ENCODE peak calls at places on chromosome 14, in seven cellular contexts. W, L, T, G, Y, H and A are unnamed samples.

GRCh38 chr14:21923820-21924219 is 250.2 kb upstream of the OR4E1 start:
- DNase-seq in Y (peak), G (no peak), T (no peak), W (no peak), L (no peak), H (no peak), A (no peak)

GRCh38 chr14:99619873-99620834 is 16.1 kb upstream of the CCDC85C start:
- DNase-seq in Y (no peak), L (no peak), H (no peak), G (no peak), W (peak), T (peak), A (no peak)

GRCh38 chr14:70658899-70659298 is 17.2 kb downstream of the TTC9 start:
- DNase-seq in H (no peak), G (no peak), L (no peak), W (no peak), T (no peak), Y (peak), A (no peak)

GRCh38 chr14:79732911-79733310 is 478.4 kb downstream of the DIO2 start:
- DNase-seq in W (no peak), L (no peak), T (no peak), G (no peak), Y (no peak), H (no peak), A (no peak)

GRCh38 chr14:98175436-98175835 is 1096.6 kb downstream of the BCL11B start:
- DNase-seq in L (no peak), G (no peak), H (no peak), T (no peak), W (no peak), Y (no peak), A (no peak)

GRCh38 chr14:80787876-80788275 is 153.7 kb downstream of the CEP128 start:
- DNase-seq in Y (no peak), G (no peak), L (no peak), W (no peak), H (no peak), T (no peak), A (no peak)

GRCh38 chr14:36091096-36091495 is 85.4 kb downstream of the PTCSC3 start:
- DNase-seq in Y (peak), L (peak), G (no peak), W (peak), T (peak), H (no peak), A (no peak)

GRCh38 chr14:89588840-89589296 is 171.8 kb upstream of the FOXN3 start:
- DNase-seq in Y (no peak), L (no peak), G (no peak), H (no peak), T (no peak), W (no peak), A (no peak)

GRCh38 chr14:79781882-79782281 is 429.4 kb downstream of the DIO2 start:
- DNase-seq in Y (no peak), G (no peak), L (no peak), W (no peak), H (no peak), T (no peak), A (no peak)

GRCh38 chr14:46885566-46885965 is 234.0 kb upstream of the RPL10L start:
- DNase-seq in T (no peak), H (no peak), W (no peak), L (no peak), Y (no peak), G (no peak), A (no peak)

GRCh38 chr14:90397401-90398314 is 829 bp downstream of the CALM1 start:
- DNase-seq in W (peak), G (no peak), H (peak), L (peak), T (peak), Y (peak), A (no peak)

GRCh38 chr14:100165376-100165775 is 5.9 kb upstream of the DEGS2 start:
- DNase-seq in W (no peak), T (no peak), H (no peak), Y (peak), L (no peak), G (no peak), A (no peak)

GRCh38 chr14:74048291-74048690 is 29.1 kb downstream of the BBOF1 start:
- DNase-seq in T (no peak), W (no peak), H (no peak), G (no peak), Y (no peak), L (peak), A (peak)

GRCh38 chr14:89190779-89191513 is 226.1 kb downstream of the FOXN3 start:
- DNase-seq in Y (no peak), H (no peak), L (no peak), G (no peak), W (peak), T (no peak), A (no peak)

GRCh38 chr14:56160058-56160457 is 41.8 kb downstream of the PELI2 start:
- DNase-seq in L (no peak), Y (no peak), H (no peak), T (no peak), W (no peak), G (no peak), A (no peak)

GRCh38 chr14:68685419-68686211 is 107.3 kb downstream of the ZFP36L1 start:
- DNase-seq in L (peak), G (no peak), Y (peak), W (no peak), T (peak), H (peak), A (no peak)

GRCh38 chr14:81247271-81247766 is 26.6 kb upstream of the GTF2A1 start:
- DNase-seq in W (no peak), H (no peak), T (no peak), L (no peak), G (no peak), Y (no peak), A (no peak)

GRCh38 chr14:71400821-71401447 is 493.7 kb downstream of the PCNX1 start:
- DNase-seq in H (no peak), Y (no peak), G (no peak), W (no peak), L (no peak), T (no peak), A (no peak)

GRCh38 chr14:68730811-68731425 is 61.9 kb downstream of the ZFP36L1 start:
- DNase-seq in G (no peak), H (no peak), T (no peak), W (no peak), Y (no peak), L (no peak), A (no peak)

GRCh38 chr14:77615231-77616132 is 955 bp downstream of the SPTLC2 start:
- DNase-seq in H (no peak), W (peak), G (no peak), L (no peak), Y (no peak), T (no peak), A (peak)

GRCh38 chr14:35299708-35300107 is 7.5 kb downstream of the PSMA6 start:
- DNase-seq in T (no peak), G (no peak), Y (no peak), H (no peak), L (no peak), W (no peak), A (no peak)

GRCh38 chr14:58687232-58687795 is 49.6 kb downstream of the DACT1 start:
- DNase-seq in Y (no peak), W (no peak), H (no peak), G (no peak), T (no peak), L (no peak), A (no peak)

GRCh38 chr14:96783306-96784224 is 13.6 kb upstream of the VRK1 start:
- DNase-seq in T (peak), L (peak), G (no peak), Y (no peak), W (no peak), H (no peak), A (no peak)

GRCh38 chr14:61178226-61179060 is 102.7 kb downstream of the TMEM30B start:
- DNase-seq in T (peak), W (no peak), G (no peak), H (no peak), L (peak), Y (no peak), A (no peak)

GRCh38 chr14:50622978-50623377 is 45.1 kb downstream of the SAV1 start:
- DNase-seq in G (no peak), H (no peak), Y (no peak), L (no peak), W (no peak), T (no peak), A (no peak)

GRCh38 chr14:92135269-92135668 is 13.5 kb downstream of the CPSF2 start:
- DNase-seq in T (no peak), L (no peak), W (no peak), G (no peak), H (no peak), Y (no peak), A (no peak)
- TF ChIP-seq CTCF in T (peak), L (no peak), W (peak), G (peak), H (peak), Y (peak), A (peak)

DNA sequence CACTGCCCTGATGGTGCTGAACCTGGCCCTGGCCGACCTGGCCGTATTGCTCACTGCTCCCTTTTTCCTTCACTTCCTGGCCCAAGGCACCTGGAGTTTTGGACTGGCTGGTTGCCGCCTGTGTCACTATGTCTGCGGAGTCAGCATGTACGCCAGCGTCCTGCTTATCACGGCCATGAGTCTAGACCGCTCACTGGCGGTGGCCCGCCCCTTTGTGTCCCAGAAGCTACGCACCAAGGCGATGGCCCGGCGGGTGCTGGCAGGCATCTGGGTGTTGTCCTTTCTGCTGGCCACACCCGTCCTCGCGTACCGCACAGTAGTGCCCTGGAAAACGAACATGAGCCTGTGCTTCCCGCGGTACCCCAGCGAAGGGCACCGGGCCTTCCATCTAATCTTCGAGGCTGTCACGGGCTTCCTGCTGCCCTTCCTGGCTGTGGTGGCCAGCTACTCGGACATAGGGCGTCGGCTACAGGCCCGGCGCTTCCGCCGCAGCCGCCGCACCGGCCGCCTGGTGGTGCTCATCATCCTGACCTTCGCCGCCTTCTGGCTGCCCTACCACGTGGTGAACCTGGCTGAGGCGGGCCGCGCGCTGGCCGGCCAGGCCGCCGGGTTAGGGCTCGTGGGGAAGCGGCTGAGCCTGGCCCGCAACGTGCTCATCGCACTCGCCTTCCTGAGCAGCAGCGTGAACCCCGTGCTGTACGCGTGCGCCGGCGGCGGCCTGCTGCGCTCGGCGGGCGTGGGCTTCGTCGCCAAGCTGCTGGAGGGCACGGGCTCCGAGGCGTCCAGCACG is 4.7 kb downstream of the LTB4R start:
- DNase-seq in T (no peak), W (peak), H (peak), Y (peak), L (peak), G (no peak), A (no peak)
- TF ChIP-seq CTCF in T (no peak), W (no peak), H (peak), Y (peak), L (no peak), G (peak), A (no peak)

DNA sequence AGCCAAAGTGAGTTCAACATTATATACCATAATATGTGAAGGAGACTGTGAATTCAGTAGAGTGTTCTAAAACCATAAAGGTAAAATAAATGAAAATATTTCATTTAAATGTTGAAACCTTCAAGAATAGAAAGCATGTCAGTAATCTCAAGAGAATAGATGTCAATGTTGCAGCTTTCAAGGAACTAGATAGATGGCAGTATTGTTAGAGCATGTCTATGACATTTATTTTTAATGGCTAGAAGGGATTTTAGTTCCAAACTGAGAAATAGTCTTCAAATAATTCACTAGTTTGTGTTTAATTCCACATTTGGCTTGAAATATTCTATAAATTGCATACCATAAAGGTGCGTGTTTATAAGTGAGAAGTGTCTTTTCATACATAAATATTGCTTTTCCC is 326.5 kb downstream of the FLRT2 start:
- DNase-seq in L (no peak), W (no peak), H (no peak), G (no peak), Y (no peak), T (no peak), A (no peak)
- TF ChIP-seq CTCF in L (no peak), W (no peak), H (no peak), G (no peak), Y (no peak), T (peak), A (peak)

GRCh38 chr14:37230551-37231194 is 32.9 kb downstream of the MIPOL1 start:
- DNase-seq in W (peak), L (peak), T (peak), Y (no peak), H (no peak), G (no peak), A (no peak)
- TF ChIP-seq CTCF in W (peak), L (peak), T (peak), Y (peak), H (peak), G (peak), A (peak)

GRCh38 chr14:65600742-65601141 is 188.2 kb downstream of the FUT8 start:
- DNase-seq in G (no peak), Y (no peak), H (no peak), W (no peak), T (no peak), L (no peak), A (no peak)

GRCh38 chr14:65604535-65604934 is 192.0 kb downstream of the FUT8 start:
- DNase-seq in W (no peak), T (no peak), Y (no peak), L (no peak), H (no peak), G (no peak), A (no peak)

GRCh38 chr14:65599375-65599774 is 186.8 kb downstream of the FUT8 start:
- DNase-seq in H (no peak), T (no peak), Y (no peak), G (no peak), W (no peak), L (no peak), A (no peak)

DNA sequence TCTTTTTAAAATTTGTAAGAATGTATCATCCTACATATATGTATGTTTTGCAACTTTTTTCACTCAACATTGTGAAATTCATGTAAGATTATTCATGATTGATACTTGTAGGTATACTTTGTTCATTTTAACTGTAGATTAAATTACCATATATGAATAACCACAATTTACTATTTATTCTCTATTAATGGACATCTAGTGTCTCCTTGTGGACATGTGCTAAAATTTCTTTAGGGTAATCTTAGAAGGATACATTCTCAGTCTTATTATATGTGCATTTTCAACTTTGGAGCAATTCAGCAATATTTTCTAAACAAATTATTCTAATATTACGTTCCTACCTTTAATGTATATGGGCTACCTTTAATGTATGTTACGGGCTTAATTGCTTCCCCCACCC is 192.4 kb downstream of the FUT8 start:
- DNase-seq in Y (no peak), T (no peak), L (no peak), G (no peak), W (no peak), H (no peak), A (no peak)
- TF ChIP-seq CTCF in Y (peak), T (peak), L (no peak), G (peak), W (peak), H (no peak), A (peak)

GRCh38 chr14:102227184-102227964 is 77.6 kb downstream of the MOK start:
- DNase-seq in H (no peak), G (no peak), L (no peak), T (no peak), W (peak), Y (no peak), A (no peak)

GRCh38 chr14:102226356-102227125 is 78.4 kb downstream of the MOK start:
- DNase-seq in T (no peak), H (no peak), Y (no peak), L (no peak), G (no peak), W (no peak), A (no peak)

GRCh38 chr14:102223682-102224081 is 81.3 kb downstream of the MOK start:
- DNase-seq in W (no peak), G (no peak), L (no peak), H (no peak), Y (no peak), T (no peak), A (no peak)

GRCh38 chr14:102225386-102225785 is 79.6 kb downstream of the MOK start:
- DNase-seq in T (no peak), L (no peak), Y (no peak), G (no peak), W (no peak), H (no peak), A (no peak)

GRCh38 chr14:102225936-102226335 is 79.0 kb downstream of the MOK start:
- DNase-seq in T (no peak), H (no peak), Y (no peak), W (no peak), G (no peak), L (no peak), A (no peak)
- TF ChIP-seq CTCF in T (no peak), H (no peak), Y (no peak), W (no peak), G (no peak), L (no peak), A (no peak)

DNA sequence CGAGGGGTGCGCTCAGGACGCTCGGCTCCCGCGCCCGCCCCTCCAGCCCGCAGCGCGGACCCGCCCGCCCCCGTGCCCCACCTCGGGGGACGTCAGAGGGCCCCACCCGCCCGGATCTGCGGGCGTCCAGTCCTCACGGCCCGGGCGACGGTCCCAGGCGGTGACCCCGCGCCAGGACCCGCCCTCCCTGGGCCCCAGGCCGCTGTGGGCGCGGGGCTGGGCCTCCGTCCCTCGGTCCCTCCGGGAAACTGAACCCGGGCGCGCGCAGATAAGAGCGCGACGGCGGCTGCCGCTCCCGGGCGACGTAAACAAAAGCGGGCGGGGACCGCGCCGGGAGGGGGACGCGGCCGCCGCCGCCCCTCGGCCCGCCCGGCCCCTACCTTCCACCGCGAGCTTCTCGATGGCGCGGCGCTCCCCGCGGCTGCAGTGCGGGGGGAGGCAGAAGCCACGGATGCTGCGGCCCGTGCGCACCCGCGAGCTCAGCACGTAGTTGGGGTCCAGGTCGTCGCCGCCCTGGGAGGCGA is 1.1 kb downstream of the CKB start:
- DNase-seq in T (no peak), G (no peak), L (no peak), H (no peak), W (no peak), Y (no peak), A (no peak)
- TF ChIP-seq CTCF in T (no peak), G (no peak), L (no peak), H (no peak), W (no peak), Y (no peak), A (no peak)

DNA sequence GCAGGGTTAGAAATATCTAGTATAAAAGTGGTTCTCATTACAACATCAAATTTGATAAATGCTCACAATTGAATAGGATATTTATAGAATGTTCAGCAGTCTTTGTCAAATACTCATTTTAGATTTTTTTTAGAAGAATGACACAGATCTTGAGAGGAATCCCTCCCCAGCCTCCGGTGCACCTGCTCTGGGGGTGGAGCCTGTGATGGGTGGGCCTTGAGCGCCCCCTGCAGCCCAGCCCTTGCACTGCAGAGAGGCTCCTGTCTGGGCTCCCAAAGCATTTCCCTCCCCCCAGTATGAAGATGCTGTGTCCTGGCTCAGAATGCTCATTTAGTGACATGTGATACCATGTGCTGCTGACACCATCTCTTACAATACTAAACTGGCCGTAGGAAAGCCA is 792.3 kb downstream of the TMEM121 start:
- DNase-seq in G (no peak), T (no peak), H (no peak), W (no peak), Y (peak), L (no peak), A (no peak)
- TF ChIP-seq CTCF in G (no peak), T (no peak), H (no peak), W (peak), Y (no peak), L (peak), A (no peak)

DNA sequence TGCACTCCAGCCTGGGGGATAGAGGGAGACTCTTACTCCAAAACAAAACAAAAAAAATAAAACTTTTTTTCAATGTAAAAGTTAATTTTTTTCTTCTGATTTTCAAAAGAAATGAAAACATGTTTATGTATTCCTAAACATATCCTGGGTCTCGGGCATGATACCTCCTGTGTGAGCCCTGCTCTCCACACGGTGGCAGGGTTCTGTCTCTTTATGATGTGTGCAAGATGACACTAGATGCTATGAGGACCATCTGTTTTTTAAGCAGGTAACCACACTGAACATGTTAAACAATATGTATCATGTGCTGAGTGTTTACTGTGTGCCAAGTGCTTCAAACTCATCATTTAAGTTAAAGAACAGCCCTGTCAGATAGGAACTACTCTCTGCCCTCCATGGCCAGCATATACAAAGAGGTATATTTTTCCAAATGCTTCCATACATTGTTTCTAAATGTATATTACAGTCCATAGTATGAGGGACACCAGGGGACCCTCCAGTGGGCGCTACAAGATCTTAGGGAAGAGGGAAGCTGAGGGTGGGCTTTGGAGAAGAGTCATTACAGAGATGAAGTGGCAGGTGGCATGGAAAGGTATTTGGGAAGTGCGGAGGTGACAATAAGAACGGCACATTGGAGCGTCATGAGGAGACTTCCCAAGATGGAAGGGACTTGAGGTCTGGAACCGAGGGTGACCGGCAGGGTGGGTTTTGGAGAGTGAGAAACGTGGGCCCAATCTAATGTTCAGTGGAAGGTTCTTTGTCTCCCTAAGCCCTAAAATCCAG is 28.5 kb downstream of the FOS start:
- DNase-seq in T (no peak), G (no peak), L (peak), Y (no peak), W (peak), H (no peak), A (no peak)
- TF ChIP-seq CTCF in T (peak), G (peak), L (no peak), Y (peak), W (peak), H (no peak), A (peak)